ENCODE peak calls at places on chromosome 10, in four cellular contexts. T is suprapubic skin, C is heart left ventricle, K is ovary. H is an unnamed sample.

GRCh38 chr10:93437946-93438795 is 44.0 kb downstream of the MYOF start:
- DNase-seq in C (no peak), K (peak; percentile 34), T (no peak), H (no peak)

GRCh38 chr10:24703700-24704099 is 20.0 kb downstream of the ARHGAP21 start:
- DNase-seq in C (no peak), T (no peak), K (no peak), H (no peak)

GRCh38 chr10:8049874-8050560 is 4.5 kb upstream of the GATA3 start:
- DNase-seq in T (peak; percentile 48), C (no peak), K (no peak), H (no peak)

GRCh38 chr10:63634488-63635090 is 113.4 kb downstream of the REEP3 start:
- DNase-seq in C (no peak), K (no peak), T (no peak), H (no peak)

GRCh38 chr10:21521910-21522533 is 3.5 kb downstream of the SKIDA1 start:
- DNase-seq in C (no peak), K (no peak), T (no peak), H (no peak)

GRCh38 chr10:119323085-119323670 is 115.8 kb downstream of the GRK5 start:
- DNase-seq in C (peak; percentile 26), K (no peak), T (no peak), H (no peak)

GRCh38 chr10:131733596-131733995 is 167.2 kb upstream of the PPP2R2D start:
- DNase-seq in T (peak; percentile 34), C (no peak), K (no peak), H (no peak)

GRCh38 chr10:68561804-68562649 is 1.9 kb downstream of the TET1 start:
- DNase-seq in K (peak; percentile 36), T (no peak), C (no peak), H (no peak)

GRCh38 chr10:105062881-105063280 is 421.8 kb downstream of the SORCS3 start:
- DNase-seq in T (no peak), C (no peak), K (no peak), H (no peak)

GRCh38 chr10:133050376-133050775 is 37.3 kb upstream of the ADGRA1 start:
- DNase-seq in K (no peak), C (no peak), T (no peak), H (no peak)

GRCh38 chr10:91249700-91250099 is 29.2 kb downstream of the PCGF5 start:
- DNase-seq in K (no peak), C (no peak), T (no peak), H (no peak)

GRCh38 chr10:84339025-84339424 is 10.6 kb downstream of the CCSER2 start:
- DNase-seq in T (no peak), C (no peak), K (no peak), H (no peak)

GRCh38 chr10:97759981-97760345 is 11.8 kb downstream of the SFRP5 start:
- DNase-seq in K (no peak), T (no peak), C (peak; percentile 23), H (no peak)

GRCh38 chr10:53025172-53025651 is 252.6 kb upstream of the MBL2 start:
- DNase-seq in T (no peak), C (no peak), K (no peak), H (no peak)

GRCh38 chr10:26944261-26944882 is 83.6 kb upstream of the ABI1 start:
- DNase-seq in T (no peak), C (no peak), K (no peak), H (no peak)

GRCh38 chr10:110475722-110476515 is 21.8 kb upstream of the DUSP5 start:
- DNase-seq in K (no peak), T (peak; percentile 26), C (no peak), H (no peak)

GRCh38 chr10:128221128-128221527 is 94.9 kb upstream of the MKI67 start:
- DNase-seq in C (no peak), T (no peak), K (no peak), H (no peak)

GRCh38 chr10:27547047-27547446 is 42.9 kb downstream of the RAB18 start:
- DNase-seq in C (no peak), T (no peak), K (no peak), H (no peak)

GRCh38 chr10:23786594-23786993 is 347.7 kb downstream of the OTUD1 start:
- DNase-seq in K (no peak), C (no peak), T (no peak), H (no peak)

GRCh38 chr10:48684792-48685651 is at the start of gene WDFY4:
- DNase-seq in T (no peak), C (peak; percentile 74), K (no peak), H (no peak)
- TF ChIP-seq POLR2A in T (no peak), C (no peak), K (no peak), H (no peak)

GRCh38 chr10:10293431-10293830 is 724.2 kb upstream of the CELF2 start:
- DNase-seq in T (no peak), C (no peak), K (peak; percentile 39), H (no peak)

GRCh38 chr10:10294801-10295515 is 722.7 kb upstream of the CELF2 start:
- DNase-seq in T (no peak), C (peak; percentile 41), K (no peak), H (no peak)

GRCh38 chr10:10295537-10295936 is 722.1 kb upstream of the CELF2 start:
- DNase-seq in T (no peak), C (no peak), K (no peak), H (no peak)
- H3K27ac ChIP-seq in T (no peak overlapping the region), C (no peak overlapping the region), K (no peak overlapping the region), H (no peak overlapping the region)

DNA sequence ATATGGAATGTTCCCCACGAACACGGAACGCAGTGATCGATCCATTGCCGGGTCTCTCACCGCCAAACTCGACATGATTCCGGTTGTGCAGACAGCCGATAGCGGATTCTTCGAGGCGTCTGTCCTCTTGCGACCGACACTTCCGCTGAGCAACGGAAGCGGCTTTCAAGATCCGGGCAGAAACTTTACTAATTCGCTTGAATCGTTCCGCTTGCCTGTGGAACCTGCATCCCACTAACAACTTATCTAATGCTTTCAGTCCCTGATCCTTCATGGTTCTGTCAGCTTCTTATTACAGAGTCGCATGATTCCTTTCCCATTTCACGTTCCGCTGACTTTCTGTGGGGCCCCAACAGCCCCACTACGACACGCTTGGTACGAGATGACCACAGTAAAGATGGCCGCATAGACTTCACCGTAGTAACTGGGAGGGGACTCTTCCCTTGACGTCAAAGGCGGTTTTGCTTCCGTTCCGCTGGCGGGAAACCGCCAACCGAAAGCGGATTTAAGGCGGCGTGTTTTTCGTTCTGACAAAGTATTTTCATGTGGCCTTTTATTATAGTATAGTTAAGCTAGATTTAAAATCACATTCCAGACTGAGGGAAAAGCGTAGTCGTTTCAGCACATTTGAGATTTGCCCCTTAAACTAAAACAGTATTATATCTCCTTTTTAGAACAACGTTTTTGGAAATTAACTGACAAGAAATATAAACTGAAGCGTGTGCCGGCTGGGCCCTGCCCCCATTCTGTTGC is at the start of gene CSTF2T:
- DNase-seq in T (peak; percentile 90), K (peak; percentile 92), C (peak; percentile 91), H (peak; percentile 92)
- TF ChIP-seq POLR2A in T (no peak), K (peak; percentile 71), C (no peak), H (peak; percentile 76)

GRCh38 chr10:130020651-130021372 is 56.7 kb upstream of the EBF3 start:
- DNase-seq in K (no peak), C (no peak), T (no peak), H (no peak)
- H3K27ac ChIP-seq in K (no peak overlapping the region), C (no peak overlapping the region), T (peak overlapping the region; percentile 42), H (no peak overlapping the region)

GRCh38 chr10:95265572-95265971 is 25.2 kb downstream of the PDLIM1 start:
- DNase-seq in T (no peak), C (no peak), K (no peak), H (no peak)

GRCh38 chr10:95266674-95267095 is 24.1 kb downstream of the PDLIM1 start:
- DNase-seq in C (no peak), T (no peak), K (no peak), H (peak; percentile 56)

GRCh38 chr10:95267261-95267660 is 23.5 kb downstream of the PDLIM1 start:
- DNase-seq in T (no peak), K (no peak), C (no peak), H (no peak)

GRCh38 chr10:95264227-95265051 is 26.4 kb downstream of the PDLIM1 start:
- DNase-seq in T (no peak), C (no peak), K (no peak), H (no peak)

DNA sequence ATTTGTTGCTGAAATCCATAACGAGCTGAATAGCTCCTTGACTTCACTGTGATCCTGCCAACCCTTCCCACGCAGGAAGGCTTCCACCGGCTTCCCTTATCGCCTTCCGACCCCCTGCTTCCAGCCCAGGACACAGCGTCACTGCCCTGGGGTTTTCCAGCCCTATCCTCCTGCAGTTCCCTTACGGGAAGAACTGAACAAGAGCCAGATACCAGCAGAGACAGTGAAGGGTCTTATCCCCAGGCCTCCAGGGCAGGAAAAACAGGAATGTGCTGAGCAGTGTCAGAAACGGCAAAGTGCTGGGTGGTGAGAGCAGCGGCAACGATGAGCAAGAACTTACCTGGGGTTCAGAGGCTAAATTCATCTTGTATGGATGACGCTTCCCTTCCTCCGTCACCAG is 22.4 kb downstream of the PDLIM1 start:
- DNase-seq in T (peak; percentile 70), K (peak; percentile 41), C (no peak), H (peak; percentile 26)
- TF ChIP-seq POLR2A in T (no peak), K (no peak), C (no peak), H (no peak)

GRCh38 chr10:80200687-80201086 is 4.7 kb downstream of the ANXA11 start:
- DNase-seq in C (no peak), T (no peak), K (no peak), H (no peak)
- H3K27ac ChIP-seq in C (peak overlapping the region; percentile 99), T (peak overlapping the region; percentile 74), K (no peak overlapping the region), H (peak overlapping the region; percentile 99)

DNA sequence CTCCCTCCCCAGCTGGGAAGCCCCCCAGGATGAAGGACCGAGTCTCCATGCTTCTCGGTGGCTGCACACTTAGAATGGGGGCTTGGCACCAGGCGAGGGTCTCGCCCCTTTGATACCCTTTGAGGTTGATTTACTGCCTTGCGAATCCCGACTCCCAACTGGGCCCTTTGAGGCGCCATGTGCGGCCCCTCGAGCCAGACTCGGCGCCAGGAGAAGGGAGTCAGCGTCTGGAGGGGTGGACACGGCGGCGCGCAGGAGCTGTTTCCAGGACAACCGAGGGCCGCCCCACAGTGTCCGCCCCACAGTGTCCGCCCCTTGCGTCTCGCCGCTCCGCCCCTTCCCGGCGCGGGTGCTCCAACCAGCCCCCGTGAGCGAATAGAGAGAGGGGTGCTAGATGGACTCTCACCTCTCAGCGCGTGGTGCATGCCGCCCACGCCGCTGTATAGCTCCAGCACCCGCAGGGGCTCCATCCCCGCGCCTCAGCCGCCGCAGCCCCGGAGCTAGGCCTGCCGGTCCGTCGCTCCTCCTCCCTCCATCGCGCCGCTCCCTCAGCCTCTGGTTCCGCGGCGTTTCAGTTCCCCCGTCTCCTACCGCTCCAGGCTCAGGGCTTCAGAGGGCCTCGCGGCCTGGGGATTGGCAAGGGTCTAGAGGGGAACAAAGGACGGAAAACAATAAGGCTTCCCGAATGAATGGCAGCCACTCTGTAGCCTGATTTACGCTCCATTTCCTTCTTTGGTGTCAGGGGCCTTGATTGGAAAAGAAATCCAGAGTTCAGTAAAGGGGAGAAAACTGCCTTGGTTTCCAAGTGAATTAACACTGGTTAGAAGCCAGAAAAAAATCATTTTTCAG is at the start of gene TRDMT1:
- DNase-seq in C (peak; percentile 92), T (peak; percentile 93), K (peak; percentile 89), H (peak; percentile 90)
- TF ChIP-seq POLR2A in C (no peak), T (no peak), K (peak; percentile 91), H (peak; percentile 71)

GRCh38 chr10:35398888-35399287 is 62.6 kb downstream of the CCNY start:
- DNase-seq in C (no peak), K (no peak), T (no peak), H (no peak)

GRCh38 chr10:35398355-35398754 is 62.0 kb downstream of the CCNY start:
- DNase-seq in C (no peak), K (no peak), T (no peak), H (no peak)

GRCh38 chr10:35396560-35397434 is 60.5 kb downstream of the CCNY start:
- DNase-seq in T (no peak), C (no peak), K (no peak), H (no peak)

GRCh38 chr10:35399414-35400009 is 63.2 kb downstream of the CCNY start:
- DNase-seq in C (no peak), K (no peak), T (no peak), H (no peak)

GRCh38 chr10:35397953-35398352 is 61.6 kb downstream of the CCNY start:
- DNase-seq in K (no peak), T (no peak), C (no peak), H (no peak)
- H3K27ac ChIP-seq in K (no peak overlapping the region), T (no peak overlapping the region), C (no peak overlapping the region), H (no peak overlapping the region)